ENCODE peak calls at places on chromosomes 16 and 17, in seven cellular contexts. D is skeletal muscle cell, Q is fibroblast of villous mesenchyme, O is A549, Z is left ventricle myocardium inferior, X is neuronal stem cell, P is pancreas. G is an unnamed sample.
A peak's percentile ranks its signal among the peaks of the same experiment; 100 is the strongest.

GRCh38 chr16:49356728-49357488 is 16.7 kb upstream of the C16orf78 start:
- DNase-seq in Q (no peak), Z (no peak), O (no peak), D (no peak), X (no peak), P (no peak), G (peak; percentile 82)

GRCh38 chr17:64496348-64496785 is 487 bp downstream of the POLG2 start:
- DNase-seq in Z (no peak), P (no peak), Q (peak; percentile 20), D (no peak), O (no peak), X (no peak), G (no peak)

GRCh38 chr16:58128721-58129096 is 472 bp downstream of the CFAP20 start:
- DNase-seq in X (no peak), O (no peak), D (no peak), P (no peak), Z (peak; percentile 15), Q (no peak), G (no peak)

GRCh38 chr16:84925092-84925772 is 86.1 kb downstream of the ZDHHC7 start:
- DNase-seq in Q (peak; percentile 51), Z (peak; percentile 67), O (peak; percentile 48), X (no peak), P (peak; percentile 61), D (no peak), G (peak; percentile 80)

GRCh38 chr17:36706437-36706731 is 105.0 kb downstream of the MRM1 start:
- DNase-seq in Q (no peak), Z (no peak), X (no peak), D (no peak), O (no peak), P (no peak), G (no peak)

GRCh38 chr16:84044108-84044488 is 1.5 kb upstream of the SLC38A8 start:
- DNase-seq in P (no peak), Q (peak; percentile 36), Z (no peak), D (no peak), X (no peak), O (peak; percentile 53), G (no peak)

GRCh38 chr16:46916980-46917379 is 32.8 kb downstream of the GPT2 start:
- DNase-seq in O (peak; percentile 18), Q (no peak), D (no peak), X (no peak), Z (no peak), P (no peak), G (no peak)

GRCh38 chr16:22425036-22425801 is 50.8 kb upstream of the CDR2 start:
- DNase-seq in P (no peak), Q (peak; percentile 43), Z (peak; percentile 65), X (no peak), O (no peak), D (no peak), G (peak; percentile 40)

GRCh38 chr17:47323382-47324223 is at the start of gene EFCAB13:
- DNase-seq in P (peak; percentile 88), X (peak; percentile 71), O (peak; percentile 96), Z (peak; percentile 89), D (peak; percentile 34), Q (peak; percentile 86), G (peak; percentile 93)

GRCh38 chr17:13940858-13941665 is 128.2 kb upstream of the COX10 start:
- DNase-seq in Z (no peak), Q (no peak), O (peak; percentile 78), X (no peak), D (no peak), P (no peak), G (no peak)

GRCh38 chr17:45641541-45641940 is 142.6 kb upstream of the CRHR1 start:
- DNase-seq in O (no peak), X (no peak), P (no peak), Q (no peak), D (no peak), Z (no peak), G (no peak)

GRCh38 chr17:67628580-67629013 is 89.1 kb upstream of the NOL11 start:
- DNase-seq in Q (no peak), X (no peak), O (peak; percentile 20), D (no peak), P (no peak), Z (peak; percentile 26), G (no peak)

GRCh38 chr17:52721932-52722331 is 563.4 kb upstream of the CA10 start:
- DNase-seq in Z (no peak), P (no peak), O (no peak), X (no peak), Q (no peak), D (no peak), G (no peak)

GRCh38 chr16:29665294-29666077 is 2.4 kb downstream of the SPN start:
- DNase-seq in O (no peak), D (no peak), Z (no peak), X (no peak), Q (no peak), P (no peak), G (no peak)

GRCh38 chr17:4208228-4208627 is 55.6 kb downstream of the ANKFY1 start:
- DNase-seq in X (no peak), Q (no peak), D (peak; percentile 58), Z (no peak), P (no peak), O (no peak), G (no peak)

GRCh38 chr16:26454102-26454501 is 612.6 kb upstream of the C16orf82 start:
- DNase-seq in D (no peak), O (no peak), Q (no peak), Z (no peak), X (no peak), P (no peak), G (no peak)

GRCh38 chr16:17345043-17345442 is 125.7 kb downstream of the XYLT1 start:
- DNase-seq in Q (no peak), O (no peak), D (no peak), Z (peak; percentile 46), P (no peak), X (no peak), G (no peak)

GRCh38 chr17:83152221-83152744 is 72.9 kb downstream of the METRNL start:
- DNase-seq in P (no peak), D (no peak), Q (no peak), Z (no peak), X (no peak), O (no peak), G (no peak)

DNA sequence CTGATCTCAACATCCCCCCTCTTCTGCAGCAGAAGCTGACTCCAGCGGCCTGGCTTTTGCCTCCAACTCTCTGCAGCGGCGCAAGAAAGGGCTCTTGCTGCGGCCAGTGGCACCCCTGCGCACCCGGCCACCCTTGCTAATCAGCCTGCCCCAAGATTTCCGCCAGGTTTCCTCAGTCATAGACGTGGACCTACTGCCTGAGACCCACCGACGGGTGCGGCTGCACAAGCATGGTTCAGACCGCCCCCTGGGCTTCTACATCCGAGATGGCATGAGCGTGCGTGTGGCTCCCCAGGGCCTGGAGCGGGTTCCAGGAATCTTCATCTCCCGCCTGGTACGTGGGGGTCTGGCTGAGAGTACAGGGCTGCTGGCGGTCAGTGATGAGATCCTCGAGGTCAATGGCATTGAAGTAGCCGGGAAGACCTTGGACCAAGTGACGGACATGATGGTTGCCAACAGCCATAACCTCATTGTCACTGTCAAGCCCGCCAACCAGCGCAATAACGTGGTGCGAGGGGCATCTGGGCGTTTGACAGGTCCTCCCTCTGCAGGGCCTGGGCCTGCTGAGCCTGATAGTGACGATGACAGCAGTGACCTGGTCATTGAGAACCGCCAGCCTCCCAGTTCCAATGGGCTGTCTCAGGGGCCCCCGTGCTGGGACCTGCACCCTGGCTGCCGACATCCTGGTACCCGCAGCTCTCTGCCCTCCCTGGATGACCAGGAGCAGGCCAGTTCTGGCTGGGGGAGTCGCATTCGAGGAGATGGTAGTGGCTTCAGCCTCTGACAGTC is 1.3 kb downstream of the PARD6A start:
- DNase-seq in O (no peak), X (no peak), Z (no peak), D (no peak), Q (no peak), P (no peak), G (no peak)
- H3K4me3 ChIP-seq in O (no peak overlapping the region), X (peak overlapping the region; percentile 70), Z (no peak overlapping the region), D (no peak overlapping the region), Q (no peak overlapping the region), P (no peak overlapping the region), G (no peak overlapping the region)

GRCh38 chr17:10754861-10755591 is 25.2 kb upstream of the TMEM220 start:
- DNase-seq in X (no peak), O (no peak), Z (no peak), P (no peak), D (no peak), Q (no peak), G (no peak)

GRCh38 chr17:10756604-10757003 is 26.8 kb upstream of the TMEM220 start:
- DNase-seq in D (no peak), Q (no peak), X (no peak), P (no peak), O (no peak), Z (no peak), G (no peak)

GRCh38 chr17:10757067-10757466 is 27.2 kb upstream of the TMEM220 start:
- DNase-seq in P (peak; percentile 83), O (peak; percentile 39), X (no peak), Z (no peak), D (no peak), Q (no peak), G (no peak)

GRCh38 chr17:10756146-10756545 is 26.3 kb upstream of the TMEM220 start:
- DNase-seq in Q (no peak), X (no peak), D (no peak), Z (no peak), P (no peak), O (no peak), G (no peak)

GRCh38 chr17:10755592-10756127 is 25.8 kb upstream of the TMEM220 start:
- DNase-seq in P (no peak), O (no peak), X (no peak), Z (no peak), Q (no peak), D (no peak), G (no peak)
- H3K4me3 ChIP-seq in P (no peak overlapping the region), O (no peak overlapping the region), X (no peak overlapping the region), Z (no peak overlapping the region), Q (no peak overlapping the region), D (no peak overlapping the region), G (no peak overlapping the region)

DNA sequence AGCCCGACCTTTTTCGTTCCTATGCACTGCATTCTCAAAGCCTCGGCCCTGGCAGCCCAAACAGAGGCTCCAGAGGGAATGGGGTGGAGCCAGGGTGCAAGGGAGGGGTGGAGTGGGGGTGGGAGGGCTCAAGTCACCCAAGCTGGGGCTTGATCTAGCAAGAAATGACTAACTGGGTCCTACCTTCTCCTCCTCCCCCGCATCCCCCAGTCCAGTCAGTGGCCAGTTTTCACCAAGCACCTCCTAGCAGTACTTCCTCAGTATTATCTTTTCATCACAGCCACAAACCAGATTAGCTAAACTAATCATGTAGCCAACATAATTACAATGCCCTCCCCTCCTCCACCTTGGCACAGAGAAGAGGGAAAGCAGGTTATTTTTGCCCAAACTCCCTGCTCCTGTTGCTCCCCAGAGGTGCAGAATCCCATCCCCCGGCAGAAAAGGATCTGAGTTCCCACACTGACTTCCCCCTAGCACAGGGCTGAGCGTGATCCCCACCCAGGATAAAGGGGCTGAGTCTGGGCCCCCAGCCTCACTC is 2.2 kb downstream of the JUP start:
- DNase-seq in X (no peak), D (no peak), Z (peak; percentile 67), O (peak; percentile 92), P (no peak), Q (peak; percentile 79), G (peak; percentile 57)
- H3K4me3 ChIP-seq in X (peak overlapping the region; percentile 66), D (no peak overlapping the region), Z (peak overlapping the region; percentile 88), O (peak overlapping the region; percentile 83), P (no peak overlapping the region), Q (peak overlapping the region; percentile 88), G (no peak overlapping the region)

DNA sequence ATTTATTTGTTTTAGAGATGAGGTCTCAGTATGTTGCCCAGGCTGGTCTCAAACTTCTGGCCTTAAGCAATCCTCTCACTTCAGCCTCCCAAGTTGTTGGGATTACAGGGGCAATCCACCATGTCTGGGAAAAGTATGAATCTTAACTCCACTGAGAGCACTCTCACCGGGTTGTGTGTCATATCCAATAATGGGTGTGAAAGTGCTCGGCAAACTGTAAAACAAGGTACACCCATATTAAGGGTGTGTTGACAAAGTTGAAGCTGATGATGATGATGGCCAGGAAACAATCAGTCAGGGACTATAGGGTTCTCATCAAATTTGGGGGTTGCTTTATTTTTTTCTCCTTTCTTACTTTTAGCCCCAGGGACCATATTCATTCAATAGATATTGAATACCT is 25.3 kb upstream of the TMC5 start:
- DNase-seq in D (no peak), Z (no peak), Q (no peak), P (no peak), O (no peak), X (no peak), G (no peak)
- H3K4me3 ChIP-seq in D (no peak overlapping the region), Z (no peak overlapping the region), Q (no peak overlapping the region), P (no peak overlapping the region), O (no peak overlapping the region), X (no peak overlapping the region), G (no peak overlapping the region)

G was measured in mucosa of descending colon.